ENCODE peak calls at places on chromosomes 13 and 19, in five cellular contexts. L is A673; P is bronchial epithelial cell; U is sciatic nerve; J is CD4-positive, CD25-positive, alpha-beta regulatory T cell. T is an unnamed sample.

GRCh38 chr19:58003153-58003828 is 671 bp upstream of the ZNF606 start:
- DNase-seq in J (no peak), L (peak; percentile 52), P (peak; percentile 12), U (no peak), T (no peak)

GRCh38 chr13:41652735-41653361 is 195.5 kb downstream of the RGCC start:
- DNase-seq in U (no peak), J (peak; percentile 74), P (peak; percentile 56), L (peak; percentile 52), T (peak; percentile 19)

GRCh38 chr13:105016266-105016665 is 1519.2 kb downstream of the EFNB2 start:
- DNase-seq in P (no peak), J (no peak), L (no peak), U (no peak), T (no peak)

GRCh38 chr19:48351341-48351752 is 12.4 kb downstream of the TMEM143 start:
- DNase-seq in U (peak; percentile 78), P (peak; percentile 27), L (peak; percentile 76), J (peak; percentile 72), T (peak; percentile 81)

GRCh38 chr13:101309014-101309619 is 107.2 kb downstream of the NALCN start:
- DNase-seq in P (peak; percentile 44), U (no peak), L (no peak), J (no peak), T (no peak)

GRCh38 chr19:52343548-52343947 is 7.5 kb downstream of the ZNF610 start:
- DNase-seq in U (no peak), J (peak; percentile 58), L (peak; percentile 40), P (peak; percentile 4), T (no peak)

GRCh38 chr13:108927615-108928014 is 298.2 kb downstream of the MYO16 start:
- DNase-seq in J (no peak), P (no peak), L (no peak), U (no peak), T (no peak)

GRCh38 chr13:28583661-28584091 is 75.3 kb upstream of the POMP start:
- DNase-seq in J (no peak), P (no peak), U (no peak), L (no peak), T (no peak)

GRCh38 chr13:39284801-39285388 is 246.6 kb downstream of the NHLRC3 start:
- DNase-seq in U (no peak), J (no peak), L (no peak), P (no peak), T (no peak)

GRCh38 chr13:80577285-80577684 is 236.4 kb upstream of the SPRY2 start:
- DNase-seq in J (no peak), L (no peak), P (no peak), U (no peak), T (no peak)

GRCh38 chr19:10998045-10998533 is 37.3 kb downstream of the SMARCA4 start:
- DNase-seq in L (no peak), J (no peak), U (no peak), P (no peak), T (no peak)

GRCh38 chr19:29714953-29715694 is at the start of gene C19orf12:
- DNase-seq in L (peak; percentile 69), P (no peak), U (peak; percentile 77), J (peak; percentile 71), T (peak; percentile 81)

GRCh38 chr13:73741111-73741510 is 393.1 kb downstream of the KLF12 start:
- DNase-seq in P (no peak), U (no peak), J (peak; percentile 11), L (no peak), T (peak; percentile 10)

GRCh38 chr19:48874309-48875135 is 2.3 kb downstream of the PPP1R15A start:
- DNase-seq in L (no peak), J (peak; percentile 22), P (peak; percentile 74), U (no peak), T (peak; percentile 43)

GRCh38 chr19:13215572-13216380 is 65.6 kb downstream of the IER2 start:
- DNase-seq in P (no peak), J (peak; percentile 73), L (no peak), U (no peak), T (peak; percentile 34)

GRCh38 chr13:113918981-113919646 is 54.8 kb downstream of the C13orf46 start:
- DNase-seq in P (no peak), J (no peak), U (peak; percentile 51), L (no peak), T (no peak)

GRCh38 chr19:17811103-17811502 is 10.2 kb downstream of the INSL3 start:
- DNase-seq in J (no peak), L (no peak), U (no peak), P (no peak), T (no peak)

GRCh38 chr19:35123573-35123972 is 8.0 kb downstream of the FXYD3 start:
- DNase-seq in U (peak; percentile 86), P (peak; percentile 72), L (no peak), J (no peak), T (no peak)

GRCh38 chr19:1860133-1860775 is 3.1 kb downstream of the KLF16 start:
- DNase-seq in U (no peak), J (peak; percentile 45), P (peak; percentile 33), L (peak; percentile 87), T (peak; percentile 80)

GRCh38 chr13:28716511-28716910 is 2.3 kb downstream of the SLC46A3 start:
- DNase-seq in L (no peak), U (no peak), P (peak; percentile 97), J (no peak), T (no peak)

GRCh38 chr13:53743906-53744305 is 715.3 kb downstream of the OLFM4 start:
- DNase-seq in U (no peak), J (no peak), L (no peak), P (no peak), T (no peak)